ENCODE peak calls at places on chromosome 21, in ten cellular contexts. C is hepatocyte; V is fibroblast of mammary gland; A is WTC11; W is ovary; N is endodermal cell; U is CD4-positive, alpha-beta T cell; J is IMR-90; T is heart left ventricle; I is retinal pigment epithelial cell. Y is an unnamed sample.

GRCh38 chr21:15826908-15827601 is 97.3 kb downstream of the USP25 start:
- DNase-seq in C (no peak), V (no peak), A (no peak), W (no peak), N (no peak), U (no peak), J (no peak), T (no peak), I (no peak), Y (no peak)

GRCh38 chr21:41166947-41167346 is 1.0 kb upstream of the BACE2 start:
- DNase-seq in C (no peak), V (no peak), A (no peak), W (peak), N (no peak), U (no peak), J (no peak), T (no peak), I (no peak), Y (no peak)

GRCh38 chr21:16589046-16589445 is 859.3 kb downstream of the USP25 start:
- DNase-seq in C (no peak), V (peak), A (no peak), W (no peak), N (no peak), U (no peak), J (no peak), T (no peak), I (no peak), Y (no peak)

GRCh38 chr21:38126677-38127271 is 130.0 kb upstream of the KCNJ15 start:
- DNase-seq in C (peak), V (peak), A (peak), W (no peak), N (peak), U (peak), J (peak), T (peak), I (no peak), Y (no peak)

GRCh38 chr21:16695074-16695473 is 817.8 kb upstream of the CXADR start:
- DNase-seq in C (no peak), V (no peak), A (no peak), W (no peak), N (no peak), U (no peak), J (no peak), T (no peak), I (no peak), Y (no peak)

GRCh38 chr21:16437586-16437985 is 707.8 kb downstream of the USP25 start:
- DNase-seq in C (no peak), V (no peak), A (no peak), W (no peak), N (no peak), U (no peak), J (no peak), T (no peak), I (no peak), Y (no peak)

GRCh38 chr21:36694593-36695282 is 4.2 kb upstream of the SIM2 start:
- DNase-seq in C (no peak), V (no peak), A (no peak), W (no peak), N (no peak), U (no peak), J (no peak), T (no peak), I (no peak), Y (no peak)

GRCh38 chr21:38831526-38832467 is 26.1 kb downstream of the ETS2 start:
- DNase-seq in C (peak), V (peak), A (no peak), W (peak), N (no peak), U (no peak), J (peak), T (no peak), I (peak), Y (peak)

GRCh38 chr21:14414932-14415508 is 32.1 kb upstream of the HSPA13 start:
- DNase-seq in C (no peak), V (no peak), A (no peak), W (no peak), N (no peak), U (no peak), J (no peak), T (no peak), I (no peak), Y (no peak)

GRCh38 chr21:29053656-29054055 is 19.8 kb downstream of the CCT8 start:
- DNase-seq in C (no peak), V (no peak), A (no peak), W (no peak), N (no peak), U (no peak), J (peak), T (no peak), I (no peak), Y (no peak)

GRCh38 chr21:24188511-24188910 is 1418.8 kb downstream of the MRPL39 start:
- DNase-seq in C (no peak), V (peak), A (no peak), W (no peak), N (no peak), U (no peak), J (peak), T (no peak), I (no peak), Y (no peak)

GRCh38 chr21:16570196-16570595 is 840.4 kb downstream of the USP25 start:
- DNase-seq in C (no peak), V (peak), A (no peak), W (no peak), N (no peak), U (no peak), J (peak), T (no peak), I (no peak), Y (no peak)

GRCh38 chr21:32093758-32094463 is 184.9 kb downstream of the MIS18A start:
- DNase-seq in C (no peak), V (no peak), A (no peak), W (no peak), N (no peak), U (no peak), J (no peak), T (no peak), I (no peak), Y (no peak)

GRCh38 chr21:29185172-29185571 is 54.7 kb downstream of the MAP3K7CL start:
- DNase-seq in C (no peak), V (no peak), A (no peak), W (no peak), N (no peak), U (no peak), J (peak), T (no peak), I (no peak), Y (no peak)

GRCh38 chr21:26199471-26199870 is 28.9 kb upstream of the APP start:
- DNase-seq in C (no peak), V (peak), A (no peak), W (no peak), N (no peak), U (no peak), J (peak), T (no peak), I (peak), Y (no peak)

GRCh38 chr21:32403201-32403701 is 9.3 kb upstream of the EVA1C start:
- DNase-seq in C (peak), V (peak), A (peak), W (peak), N (peak), U (peak), J (peak), T (no peak), I (no peak), Y (no peak)

GRCh38 chr21:20445971-20446370 is 552.2 kb upstream of the NCAM2 start:
- DNase-seq in C (no peak), V (peak), A (no peak), W (no peak), N (no peak), U (no peak), J (no peak), T (no peak), I (no peak), Y (no peak)

GRCh38 chr21:20443558-20444155 is 554.6 kb upstream of the NCAM2 start:
- DNase-seq in C (peak), V (no peak), A (no peak), W (no peak), N (peak), U (no peak), J (no peak), T (no peak), I (no peak), Y (no peak)
- TF ChIP-seq CTCF in C (peak), V (peak), A (peak), W (no peak), N (peak), U (no peak), J (no peak), T (peak), I (peak), Y (peak)

GRCh38 chr21:42654179-42654912 is 925 bp downstream of the PDE9A start:
- DNase-seq in C (peak), V (no peak), A (no peak), W (no peak), N (peak), U (no peak), J (no peak), T (peak), I (no peak), Y (no peak)
- TF ChIP-seq CTCF in C (peak), V (no peak), A (no peak), W (no peak), N (peak), U (no peak), J (no peak), T (no peak), I (peak), Y (no peak)

DNA sequence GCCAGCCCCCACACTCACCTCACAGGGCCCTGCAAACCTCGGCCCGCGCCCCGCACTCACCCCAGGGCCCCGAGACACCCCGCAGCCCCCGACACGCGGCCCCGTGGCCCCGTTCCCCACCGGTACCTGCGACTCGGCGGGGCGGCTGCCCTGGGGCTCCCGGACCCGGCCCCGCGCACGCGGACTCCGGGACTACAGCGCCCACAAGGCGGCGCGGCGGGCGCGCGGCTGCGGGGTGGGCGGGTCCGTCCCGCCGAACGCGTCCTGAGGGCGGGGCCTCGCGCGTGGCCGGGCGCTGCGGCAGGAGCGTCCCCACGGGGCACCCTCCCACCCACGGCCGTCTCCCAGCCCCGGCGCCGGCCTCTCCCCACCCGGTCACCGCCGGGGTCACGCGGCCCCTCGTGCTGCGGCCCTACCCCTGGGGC is at the start of gene SLC19A1:
- DNase-seq in C (peak), V (peak), A (peak), W (peak), N (peak), U (peak), J (peak), T (peak), I (no peak), Y (peak)
- TF ChIP-seq CTCF in C (peak), V (no peak), A (no peak), W (peak), N (peak), U (no peak), J (peak), T (peak), I (peak), Y (peak)

DNA sequence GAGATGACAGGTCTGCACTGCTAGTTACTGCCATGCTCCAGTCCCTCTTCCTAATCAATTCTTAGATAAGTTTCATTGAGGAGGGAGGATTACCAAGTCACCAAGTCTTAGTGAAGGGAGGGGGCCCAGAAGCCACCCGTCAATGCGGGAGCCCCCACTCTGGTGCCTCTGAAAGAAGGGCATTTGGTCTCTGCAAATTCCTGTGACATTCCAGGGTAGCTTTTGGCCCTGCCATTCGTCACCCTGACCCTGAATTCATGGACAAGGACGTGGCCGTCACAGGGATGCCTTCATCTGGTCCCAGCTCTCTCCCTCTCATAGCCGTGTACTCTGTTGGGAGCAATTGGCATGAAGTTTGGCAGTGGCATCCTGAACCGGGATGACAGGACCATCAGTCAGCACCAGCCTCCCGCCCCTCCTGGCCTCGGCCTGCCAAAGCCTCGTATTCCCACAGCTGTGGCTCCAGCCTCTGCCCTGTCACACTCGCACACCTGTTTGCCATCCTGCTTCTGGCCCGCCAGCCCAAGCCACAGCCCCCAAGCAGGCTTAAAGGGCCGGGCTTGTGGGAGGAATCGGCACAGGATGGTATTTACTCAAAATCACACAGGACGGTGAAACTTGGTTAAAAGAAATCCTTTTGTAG is 150.7 kb downstream of the CLIC6 start:
- DNase-seq in C (no peak), V (no peak), A (no peak), W (no peak), N (peak), U (no peak), J (no peak), T (no peak), I (no peak), Y (no peak)
- TF ChIP-seq CTCF in C (no peak), V (no peak), A (no peak), W (no peak), N (no peak), U (no peak), J (no peak), T (no peak), I (no peak), Y (no peak)

GRCh38 chr21:45102391-45102932 is 28.1 kb downstream of the ADARB1 start:
- DNase-seq in C (no peak), V (peak), A (no peak), W (no peak), N (no peak), U (no peak), J (no peak), T (no peak), I (peak), Y (no peak)
- TF ChIP-seq CTCF in C (peak), V (peak), A (no peak), W (no peak), N (peak), U (no peak), J (peak), T (peak), I (peak), Y (peak)

GRCh38 chr21:44833663-44834062 is 15.8 kb upstream of the SUMO3 start:
- DNase-seq in C (no peak), V (no peak), A (no peak), W (no peak), N (no peak), U (no peak), J (no peak), T (no peak), I (no peak), Y (no peak)

GRCh38 chr21:44828362-44829056 is 10.6 kb upstream of the SUMO3 start:
- DNase-seq in C (no peak), V (no peak), A (no peak), W (no peak), N (no peak), U (no peak), J (no peak), T (no peak), I (no peak), Y (no peak)

GRCh38 chr21:44834231-44834950 is 16.5 kb upstream of the SUMO3 start:
- DNase-seq in C (no peak), V (no peak), A (no peak), W (no peak), N (peak), U (no peak), J (no peak), T (no peak), I (no peak), Y (no peak)

GRCh38 chr21:44829507-44830092 is 11.7 kb upstream of the SUMO3 start:
- DNase-seq in C (no peak), V (no peak), A (no peak), W (no peak), N (no peak), U (no peak), J (no peak), T (no peak), I (no peak), Y (no peak)

GRCh38 chr21:44831227-44831626 is 13.4 kb upstream of the SUMO3 start:
- DNase-seq in C (no peak), V (no peak), A (no peak), W (no peak), N (no peak), U (no peak), J (no peak), T (no peak), I (no peak), Y (no peak)
- TF ChIP-seq CTCF in C (no peak), V (no peak), A (no peak), W (no peak), N (no peak), U (no peak), J (no peak), T (no peak), I (no peak), Y (no peak)

GRCh38 chr21:42251654-42252053 is 32.7 kb downstream of the ABCG1 start:
- DNase-seq in C (no peak), V (no peak), A (no peak), W (no peak), N (no peak), U (no peak), J (no peak), T (peak), I (no peak), Y (no peak)

GRCh38 chr21:42248783-42249597 is 30.1 kb downstream of the ABCG1 start:
- DNase-seq in C (no peak), V (no peak), A (no peak), W (no peak), N (no peak), U (no peak), J (no peak), T (no peak), I (no peak), Y (no peak)

GRCh38 chr21:42252778-42253340 is 33.9 kb downstream of the ABCG1 start:
- DNase-seq in C (no peak), V (no peak), A (no peak), W (no peak), N (no peak), U (no peak), J (no peak), T (peak), I (no peak), Y (no peak)

GRCh38 chr21:42252267-42252666 is 33.3 kb downstream of the ABCG1 start:
- DNase-seq in C (no peak), V (no peak), A (no peak), W (no peak), N (no peak), U (no peak), J (no peak), T (peak), I (no peak), Y (no peak)

DNA sequence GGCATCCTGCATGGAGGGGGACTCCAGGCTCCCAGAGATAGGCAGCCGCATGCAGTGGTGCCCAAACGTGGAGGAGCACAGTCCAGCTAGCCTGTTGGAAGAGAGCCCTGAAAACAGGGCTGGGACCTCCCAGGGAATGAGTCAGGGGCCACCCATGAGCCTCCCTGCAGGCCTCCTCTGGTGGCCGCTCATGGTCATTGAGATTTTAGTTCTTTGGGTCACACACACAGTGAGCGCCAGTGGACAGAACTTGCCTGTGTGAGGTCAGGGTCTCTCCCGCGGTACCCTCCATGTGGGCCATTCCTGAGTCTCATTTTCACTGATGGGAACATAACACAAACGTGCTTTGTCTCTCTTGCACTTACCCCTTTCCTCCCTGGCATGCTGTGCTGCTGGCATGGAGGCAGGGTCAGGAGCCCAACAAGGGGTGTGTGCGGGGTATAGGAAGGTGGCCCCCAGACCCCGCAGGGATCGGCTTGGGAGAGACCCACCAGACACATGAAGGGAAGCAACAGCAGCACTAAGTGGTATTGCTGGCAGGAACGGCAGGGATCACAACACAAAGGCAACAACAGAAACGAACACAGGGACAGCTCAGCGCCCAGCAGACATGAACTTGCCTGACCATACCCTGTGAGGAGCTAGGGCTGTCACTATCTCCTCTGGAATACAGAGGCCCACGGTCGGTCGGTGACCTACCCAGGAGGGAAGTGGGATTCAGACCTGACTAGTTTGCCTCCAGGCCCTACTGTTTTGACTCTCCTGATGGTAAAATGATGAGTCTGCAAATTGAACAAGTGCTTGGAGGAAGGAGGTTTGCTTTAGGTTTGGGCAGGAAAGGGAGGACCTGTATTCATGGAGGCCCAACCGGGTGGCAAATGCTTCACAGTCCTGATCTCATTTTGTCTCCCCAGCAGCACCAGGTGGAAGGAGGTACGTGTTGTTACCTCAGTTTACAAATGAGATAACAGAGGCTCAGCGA is 31.8 kb downstream of the ABCG1 start:
- DNase-seq in C (no peak), V (no peak), A (no peak), W (no peak), N (no peak), U (no peak), J (no peak), T (no peak), I (no peak), Y (no peak)
- TF ChIP-seq CTCF in C (no peak), V (no peak), A (no peak), W (no peak), N (no peak), U (no peak), J (no peak), T (no peak), I (no peak), Y (no peak)

GRCh38 chr21:46122241-46122671 is 24.3 kb downstream of the COL6A2 start:
- DNase-seq in C (no peak), V (peak), A (peak), W (no peak), N (no peak), U (no peak), J (peak), T (peak), I (no peak), Y (peak)
- TF ChIP-seq CTCF in C (no peak), V (no peak), A (no peak), W (no peak), N (no peak), U (no peak), J (no peak), T (no peak), I (no peak), Y (no peak)

GRCh38 chr21:22758478-22758877 is 1760.3 kb downstream of the NCAM2 start:
- DNase-seq in C (no peak), V (peak), A (no peak), W (no peak), N (no peak), U (no peak), J (no peak), T (no peak), I (peak), Y (no peak)
- TF ChIP-seq CTCF in C (no peak), V (no peak), A (no peak), W (no peak), N (no peak), U (no peak), J (no peak), T (no peak), I (no peak), Y (no peak)

DNA sequence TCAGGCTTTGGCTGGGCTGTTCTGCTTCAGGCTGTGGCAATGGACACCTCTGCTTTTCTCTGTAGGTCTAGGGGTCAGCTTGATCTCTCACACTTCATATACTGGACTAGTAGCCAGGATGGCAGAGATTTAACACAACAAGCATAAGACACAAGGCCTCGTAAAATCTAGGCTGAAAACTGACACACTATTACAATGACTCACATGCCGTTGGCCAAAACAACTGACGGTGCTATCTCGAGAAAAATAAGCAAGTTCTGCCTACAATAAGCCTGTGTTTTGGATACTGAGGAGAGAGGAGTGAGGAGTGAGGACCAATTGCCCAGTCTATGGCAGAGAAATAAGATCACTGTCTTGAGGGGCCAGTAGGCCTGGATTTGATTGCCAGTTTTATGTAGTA is 840.7 kb upstream of the ADAMTS5 start:
- DNase-seq in C (no peak), V (no peak), A (no peak), W (no peak), N (no peak), U (no peak), J (peak), T (no peak), I (no peak), Y (no peak)
- TF ChIP-seq CTCF in C (no peak), V (no peak), A (no peak), W (no peak), N (no peak), U (no peak), J (no peak), T (no peak), I (no peak), Y (no peak)